ENCODE peak calls at places on chromosomes 4 and X, in nine cellular contexts. B is thyroid gland, O is ovary, E is endothelial cell of umbilical vein, D is HepG2, I is body of pancreas, V is transverse colon, W is right lobe of liver, N is IMR-90. F is an unnamed sample.

GRCh38 chrX:64580035-64580434 is 184.8 kb upstream of the MTMR8 start:
- DNase-seq in E (no peak), V (no peak), N (no peak), W (no peak), I (no peak), B (no peak), D (no peak), O (no peak), F (no peak)

GRCh38 chr4:186307497-186307896 is 41.5 kb downstream of the F11 start:
- DNase-seq in O (no peak), B (peak), I (no peak), D (no peak), V (no peak), E (no peak), W (no peak), N (no peak), F (no peak)

GRCh38 chr4:160319868-160320260 is 1217.0 kb downstream of the RAPGEF2 start:
- DNase-seq in V (no peak), N (no peak), W (no peak), I (no peak), B (no peak), D (no peak), E (no peak), O (no peak), F (no peak)

GRCh38 chr4:140635606-140636005 is 66.8 kb upstream of the UCP1 start:
- DNase-seq in O (no peak), V (peak), E (no peak), B (peak), I (peak), W (peak), D (peak), N (no peak), F (no peak)

GRCh38 chrX:129714581-129714980 is 24.2 kb upstream of the XPNPEP2 start:
- DNase-seq in N (no peak), I (no peak), W (no peak), V (no peak), O (no peak), D (no peak), E (no peak), B (no peak), F (no peak)

GRCh38 chr4:105453550-105454201 is 20.2 kb downstream of the PPA2 start:
- DNase-seq in I (no peak), W (no peak), O (no peak), V (no peak), E (no peak), D (no peak), B (no peak), N (no peak), F (no peak)

GRCh38 chrX:113470166-113470565 is 629.5 kb upstream of the AMOT start:
- DNase-seq in I (no peak), D (no peak), N (no peak), O (no peak), V (no peak), W (no peak), B (no peak), E (no peak), F (no peak)

GRCh38 chr4:108103096-108103495 is 65.6 kb downstream of the LEF1 start:
- DNase-seq in N (no peak), I (no peak), E (no peak), D (no peak), V (no peak), B (no peak), O (no peak), W (no peak), F (no peak)

GRCh38 chrX:23341452-23341851 is 6.8 kb downstream of the PTCHD1 start:
- DNase-seq in V (no peak), O (no peak), D (no peak), E (no peak), I (no peak), W (no peak), B (peak), N (no peak), F (no peak)

GRCh38 chr4:10040049-10040892 is 19.0 kb upstream of the SLC2A9 start:
- DNase-seq in I (no peak), V (no peak), B (no peak), N (no peak), O (no peak), W (no peak), E (no peak), D (no peak), F (no peak)
- H3K4me3 ChIP-seq in I (no peak), V (no peak), B (no peak), N (no peak), O (no peak), W (no peak), E (no peak), D (no peak), F (no peak)

DNA sequence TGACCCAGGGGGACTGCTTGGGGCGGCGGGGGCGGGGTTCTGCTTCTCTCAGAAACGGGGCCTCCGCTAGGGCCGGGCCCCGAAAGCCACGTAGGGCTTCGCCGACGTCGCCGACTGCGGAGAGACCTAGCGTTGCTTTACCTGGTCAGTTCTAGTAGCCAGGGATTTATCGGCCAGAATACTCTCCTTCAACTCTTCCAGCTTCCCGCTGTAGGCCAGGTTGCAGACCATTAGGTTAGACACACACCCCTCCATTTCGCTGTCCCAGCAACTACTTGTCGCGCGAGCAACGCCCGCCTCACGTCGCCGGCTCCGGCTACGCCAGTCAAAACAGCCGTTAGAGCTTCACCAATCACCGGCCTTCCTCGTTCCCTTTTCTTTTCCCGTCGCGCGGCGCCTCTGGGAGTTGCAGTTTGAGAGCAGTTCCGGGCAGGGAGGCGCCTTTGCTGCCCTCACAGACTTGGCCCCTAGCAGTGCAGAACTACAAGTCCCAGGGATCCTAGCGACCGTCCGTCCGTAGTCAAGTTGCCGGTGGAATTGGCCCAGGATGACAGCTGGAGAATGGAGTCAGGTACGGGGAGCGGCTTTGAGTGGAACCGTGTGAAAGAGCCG is at the start of the genes ATG4A and PSMD10:
- DNase-seq in W (peak), V (peak), D (peak), B (peak), E (peak), N (peak), O (peak), I (peak), F (peak)
- TF ChIP-seq POLR2A in W (peak), V (peak), D (peak), B (peak), E (peak), N (peak), O (peak), I (peak), F (peak)

DNA sequence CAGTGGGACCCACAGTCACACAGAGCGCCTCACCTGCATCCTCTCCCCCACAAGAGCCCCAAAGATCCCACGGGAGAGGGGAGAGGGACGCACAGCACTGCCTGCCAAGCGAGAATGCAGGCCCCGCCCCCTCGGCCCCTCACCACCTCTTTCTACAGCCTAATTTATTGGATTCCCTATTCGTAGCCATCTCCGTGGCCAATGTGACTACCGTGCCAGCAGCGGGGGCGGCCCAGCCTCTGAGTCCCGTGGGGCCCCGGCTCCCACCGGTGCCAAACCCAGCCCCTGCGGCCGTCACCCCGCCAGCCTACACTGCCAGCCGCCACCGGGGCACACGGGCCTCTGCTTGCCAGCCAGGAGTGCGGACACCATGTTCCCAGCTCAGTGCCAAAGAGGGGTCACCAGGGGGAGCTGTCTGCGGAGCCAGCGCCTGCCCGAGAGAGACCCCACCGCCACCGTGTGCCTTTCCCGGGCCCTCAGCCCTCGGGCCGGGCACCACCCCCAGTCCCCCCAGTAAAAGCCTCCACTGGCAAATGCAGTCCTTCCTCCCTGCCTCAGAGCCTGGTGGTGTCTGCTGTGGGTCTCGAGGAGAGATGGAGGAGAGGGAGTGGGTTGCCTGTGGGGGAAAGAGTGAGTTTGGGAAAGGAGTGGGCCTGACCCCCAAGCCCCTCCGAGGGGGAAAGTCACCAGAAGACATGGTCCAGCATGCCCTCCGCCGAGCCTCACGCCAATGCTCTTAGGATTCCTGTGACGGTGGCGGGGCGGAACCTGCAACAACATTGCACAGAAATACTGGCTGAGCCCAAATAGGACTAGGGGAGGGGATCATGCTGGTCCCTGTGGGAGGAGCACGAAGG is 19.6 kb upstream of the PLXNB3 start:
- DNase-seq in B (peak), O (no peak), I (no peak), V (no peak), D (no peak), W (no peak), E (peak), N (no peak), F (peak)
- H3K4me3 ChIP-seq in B (no peak), O (no peak), I (no peak), V (peak), D (no peak), W (no peak), E (no peak), N (no peak), F (peak)

DNA sequence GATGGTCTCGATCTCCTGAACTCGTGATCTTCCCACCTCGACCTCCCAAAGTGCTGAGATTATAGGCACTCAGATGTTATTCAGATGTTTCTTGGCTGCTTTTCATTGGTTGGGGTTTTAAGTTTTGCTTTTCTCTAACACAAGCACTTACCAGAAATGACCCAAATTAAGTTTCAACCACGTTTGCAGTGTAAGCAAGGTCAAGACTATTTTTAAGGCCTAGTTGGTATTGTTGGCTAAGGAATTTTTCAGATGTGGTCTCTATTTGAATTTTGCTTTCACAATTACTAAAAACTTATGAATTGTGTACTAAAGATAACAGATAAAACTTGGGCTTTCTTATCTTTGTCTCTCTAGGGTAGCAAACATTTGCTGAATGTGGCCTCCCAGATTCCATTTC is 1756.9 kb upstream of the TENM3 start:
- DNase-seq in V (no peak), D (no peak), N (no peak), O (no peak), I (no peak), B (no peak), W (no peak), E (no peak), F (no peak)
- TF ChIP-seq POLR2A in V (no peak), D (no peak), N (no peak), O (no peak), I (no peak), B (no peak), W (no peak), E (no peak), F (no peak)

GRCh38 chrX:119686087-119686639 is 6.8 kb downstream of the SEPTIN6 start:
- DNase-seq in W (no peak), B (no peak), O (no peak), V (peak), D (no peak), N (no peak), I (no peak), E (no peak), F (no peak)
- H3K4me3 ChIP-seq in W (no peak), B (no peak), O (no peak), V (no peak), D (no peak), N (no peak), I (no peak), E (no peak), F (no peak)

DNA sequence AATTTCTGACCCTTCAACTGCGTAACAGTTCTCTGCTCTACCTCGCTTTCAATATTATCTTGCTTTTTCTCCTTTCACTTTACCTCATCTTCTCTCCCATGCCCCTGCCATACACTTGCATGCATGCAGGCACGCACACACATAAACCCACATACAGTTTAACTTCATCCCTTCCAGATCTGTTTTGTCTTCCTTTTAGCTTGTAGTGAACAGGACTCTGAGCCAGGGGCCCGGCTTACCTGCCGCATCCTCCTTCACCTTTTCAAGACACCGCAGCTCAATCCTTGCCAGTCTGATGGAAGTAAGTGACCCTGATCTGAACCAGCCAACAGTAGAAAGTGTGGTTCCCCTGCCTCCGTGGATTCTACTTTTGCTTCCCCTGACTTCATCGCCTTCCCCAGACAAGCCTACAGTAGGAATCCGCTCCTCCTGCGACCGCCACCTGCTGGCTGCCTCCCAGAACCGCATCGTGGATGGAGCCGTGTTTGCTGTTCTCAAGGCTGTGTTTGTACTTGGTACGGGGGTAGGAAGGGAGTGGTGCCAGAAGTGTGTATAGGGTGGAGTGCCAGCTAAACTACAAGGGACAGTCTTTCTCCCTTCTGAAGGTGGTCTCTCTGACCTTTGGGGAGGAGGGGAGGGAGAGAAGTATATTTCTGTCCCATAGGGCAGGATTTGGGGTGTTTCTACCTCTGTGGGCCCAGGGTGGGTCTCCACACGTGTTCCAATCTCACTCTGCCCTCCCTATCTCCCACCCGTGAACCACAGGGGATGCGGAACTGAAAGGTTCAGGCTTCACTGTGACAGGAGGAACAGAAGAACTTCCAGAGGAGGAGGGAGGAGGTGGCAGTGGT is 10.7 kb downstream of the MED12 start:
- DNase-seq in B (peak), O (peak), W (peak), D (peak), N (peak), I (peak), V (peak), E (peak), F (peak)
- TF ChIP-seq POLR2A in B (no peak), O (no peak), W (no peak), D (no peak), N (no peak), I (no peak), V (no peak), E (no peak), F (no peak)

DNA sequence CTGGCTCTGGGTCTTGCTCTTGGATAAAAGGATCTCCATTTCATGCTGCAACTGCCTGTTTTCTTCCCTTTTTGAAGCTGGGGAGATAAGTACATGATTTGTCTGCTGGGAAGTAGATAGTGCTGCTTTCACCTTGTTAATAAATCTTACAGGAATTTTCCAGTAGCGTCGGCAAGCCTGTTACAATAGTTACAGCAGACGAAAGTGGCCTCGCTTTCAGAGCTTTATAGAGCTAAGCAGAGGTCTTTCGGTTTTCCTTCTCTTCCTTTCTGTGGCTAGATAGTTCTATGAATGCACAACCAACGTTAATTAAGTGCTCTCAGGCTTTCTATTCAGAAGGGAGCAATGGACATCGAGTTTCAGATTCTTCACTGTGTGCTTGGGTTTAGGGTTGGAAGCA is 237.7 kb downstream of the ARHGAP10 start:
- DNase-seq in V (no peak), O (no peak), W (no peak), N (no peak), B (no peak), I (no peak), D (no peak), E (peak), F (no peak)
- H3K4me3 ChIP-seq in V (no peak), O (no peak), W (no peak), N (no peak), B (no peak), I (no peak), D (no peak), E (no peak), F (no peak)

GRCh38 chrX:45850197-45850774 is 649.6 kb upstream of the DIPK2B start:
- DNase-seq in D (no peak), N (no peak), W (no peak), V (no peak), B (peak), O (peak), E (peak), I (peak), F (no peak)

GRCh38 chrX:45850775-45851433 is 650.2 kb upstream of the DIPK2B start:
- DNase-seq in W (no peak), E (no peak), O (peak), N (peak), V (peak), D (peak), I (peak), B (peak), F (peak)

GRCh38 chrX:45852884-45853283 is 652.2 kb upstream of the DIPK2B start:
- DNase-seq in V (no peak), D (no peak), N (no peak), E (no peak), B (no peak), W (no peak), O (no peak), I (no peak), F (no peak)

GRCh38 chrX:45849261-45849660 is 648.6 kb upstream of the DIPK2B start:
- DNase-seq in W (no peak), O (no peak), I (peak), N (peak), D (peak), V (no peak), E (peak), B (peak), F (no peak)

DNA sequence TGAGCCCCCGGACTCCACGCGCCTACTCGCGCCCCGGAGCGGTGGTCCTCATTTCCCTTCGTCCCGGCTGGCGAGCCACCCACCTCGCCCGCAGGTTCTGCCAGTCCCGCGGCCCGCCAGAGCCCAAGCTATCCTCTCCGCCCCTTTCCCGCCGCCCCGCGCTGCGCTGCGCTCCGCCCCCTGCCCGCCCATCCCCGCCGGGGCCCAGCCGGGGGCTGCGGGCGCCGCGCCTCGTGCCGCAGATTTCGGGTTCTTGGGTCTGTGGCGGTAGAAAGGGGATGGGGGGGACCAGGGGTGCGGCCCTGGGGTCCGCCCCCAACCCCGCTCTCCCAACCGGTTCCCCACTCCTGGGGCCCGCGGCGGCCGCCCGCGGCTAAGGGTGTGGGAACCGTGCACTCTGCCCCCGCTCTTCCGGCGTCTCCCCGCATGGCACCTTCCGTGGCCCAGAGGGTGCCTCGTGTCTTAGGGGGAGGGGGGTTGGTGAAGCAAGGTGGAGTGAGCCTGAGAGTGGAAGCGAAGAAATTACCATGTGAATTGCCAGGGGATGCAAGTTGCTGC is 650.8 kb upstream of the DIPK2B start:
- DNase-seq in B (peak), W (no peak), O (peak), E (peak), D (no peak), N (no peak), I (peak), V (peak), F (no peak)
- TF ChIP-seq POLR2A in B (peak), W (no peak), O (no peak), E (no peak), D (no peak), N (no peak), I (no peak), V (no peak), F (no peak)

GRCh38 chr4:101141230-101141629 is 206.1 kb downstream of the PPP3CA start:
- DNase-seq in E (no peak), B (no peak), I (no peak), D (no peak), O (no peak), N (no peak), W (no peak), V (no peak), F (no peak)

GRCh38 chr4:101135371-101136010 is 211.8 kb downstream of the PPP3CA start:
- DNase-seq in B (no peak), V (no peak), E (no peak), O (no peak), D (no peak), N (no peak), W (no peak), I (no peak), F (no peak)

GRCh38 chr4:101141855-101142254 is 205.5 kb downstream of the PPP3CA start:
- DNase-seq in B (no peak), O (no peak), W (no peak), E (no peak), D (no peak), V (no peak), N (no peak), I (no peak), F (no peak)

GRCh38 chr4:101140228-101140627 is 207.1 kb downstream of the PPP3CA start:
- DNase-seq in W (no peak), N (no peak), E (no peak), D (no peak), I (no peak), B (peak), O (no peak), V (no peak), F (no peak)

GRCh38 chr4:101136373-101137370 is 210.7 kb downstream of the PPP3CA start:
- DNase-seq in O (no peak), V (no peak), B (no peak), D (no peak), N (no peak), E (no peak), W (no peak), I (no peak), F (no peak)
- H3K4me3 ChIP-seq in O (no peak), V (peak), B (no peak), D (no peak), N (no peak), E (no peak), W (peak), I (no peak), F (no peak)

GRCh38 chr4:25159837-25160713 is at the start of gene SEPSECS:
- DNase-seq in N (peak), I (peak), O (peak), V (peak), W (peak), D (peak), B (peak), E (peak), F (peak)
- TF ChIP-seq POLR2A in N (peak), I (peak), O (peak), V (peak), W (peak), D (peak), B (peak), E (peak), F (no peak)

F was measured in sigmoid colon.